ENCODE peak calls at places on chromosomes 7 and 10, in four cellular contexts. One of them, this sample, is unnamed.

GRCh38 chr10:120336910-120337540 is 120.0 kb upstream of the PLPP4 start:
- DNase-seq in fibroblast of mammary gland: peak
- DNase-seq in body of pancreas: peak
- DNase-seq in stimulated activated CD4-positive, alpha-beta T cell treated with anti-CD3 and anti-CD28 coated beads, Interleukin-2, amount 100 ng/mL, for 48 hours: peak
- DNase-seq in this sample: peak

GRCh38 chr10:132453470-132453861 is 56.5 kb downstream of the PWWP2B start:
- DNase-seq in body of pancreas: no peak
- DNase-seq in stimulated activated CD4-positive, alpha-beta T cell treated with anti-CD3 and anti-CD28 coated beads, Interleukin-2, amount 100 ng/mL, for 48 hours: no peak
- DNase-seq in fibroblast of mammary gland: no peak
- DNase-seq in this sample: no peak

GRCh38 chr7:103679156-103680132 is 233.4 kb upstream of the SLC26A5 start:
- DNase-seq in fibroblast of mammary gland: no peak
- DNase-seq in body of pancreas: no peak
- DNase-seq in stimulated activated CD4-positive, alpha-beta T cell treated with anti-CD3 and anti-CD28 coated beads, Interleukin-2, amount 100 ng/mL, for 48 hours: no peak
- DNase-seq in this sample: peak

GRCh38 chr7:117582219-117582704 is 102.4 kb downstream of the CFTR start:
- DNase-seq in fibroblast of mammary gland: peak
- DNase-seq in stimulated activated CD4-positive, alpha-beta T cell treated with anti-CD3 and anti-CD28 coated beads, Interleukin-2, amount 100 ng/mL, for 48 hours: no peak
- DNase-seq in body of pancreas: no peak
- DNase-seq in this sample: peak

GRCh38 chr10:21519981-21520436 is 5.5 kb downstream of the SKIDA1 start:
- DNase-seq in body of pancreas: no peak
- DNase-seq in stimulated activated CD4-positive, alpha-beta T cell treated with anti-CD3 and anti-CD28 coated beads, Interleukin-2, amount 100 ng/mL, for 48 hours: no peak
- DNase-seq in fibroblast of mammary gland: peak
- DNase-seq in this sample: peak

GRCh38 chr7:45073843-45074737 is 14.7 kb downstream of the NACAD start:
- DNase-seq in body of pancreas: no peak
- DNase-seq in fibroblast of mammary gland: no peak
- DNase-seq in stimulated activated CD4-positive, alpha-beta T cell treated with anti-CD3 and anti-CD28 coated beads, Interleukin-2, amount 100 ng/mL, for 48 hours: no peak
- DNase-seq in this sample: no peak

GRCh38 chr7:33423646-33424020 is 294.3 kb downstream of the BBS9 start:
- DNase-seq in fibroblast of mammary gland: peak
- DNase-seq in stimulated activated CD4-positive, alpha-beta T cell treated with anti-CD3 and anti-CD28 coated beads, Interleukin-2, amount 100 ng/mL, for 48 hours: no peak
- DNase-seq in body of pancreas: no peak
- DNase-seq in this sample: peak

GRCh38 chr10:90168244-90168643 is 466.9 kb downstream of the KIF20B start:
- DNase-seq in fibroblast of mammary gland: peak
- DNase-seq in stimulated activated CD4-positive, alpha-beta T cell treated with anti-CD3 and anti-CD28 coated beads, Interleukin-2, amount 100 ng/mL, for 48 hours: no peak
- DNase-seq in body of pancreas: no peak
- DNase-seq in this sample: no peak

GRCh38 chr10:64463406-64463805 is 942.2 kb downstream of the REEP3 start:
- DNase-seq in fibroblast of mammary gland: peak
- DNase-seq in stimulated activated CD4-positive, alpha-beta T cell treated with anti-CD3 and anti-CD28 coated beads, Interleukin-2, amount 100 ng/mL, for 48 hours: no peak
- DNase-seq in body of pancreas: no peak
- DNase-seq in this sample: no peak

GRCh38 chr7:50531928-50532327 is 33.3 kb downstream of the DDC start:
- DNase-seq in stimulated activated CD4-positive, alpha-beta T cell treated with anti-CD3 and anti-CD28 coated beads, Interleukin-2, amount 100 ng/mL, for 48 hours: no peak
- DNase-seq in body of pancreas: no peak
- DNase-seq in fibroblast of mammary gland: peak
- DNase-seq in this sample: no peak

GRCh38 chr7:107468824-107469223 is 1.0 kb upstream of the GPR22 start:
- DNase-seq in body of pancreas: no peak
- DNase-seq in stimulated activated CD4-positive, alpha-beta T cell treated with anti-CD3 and anti-CD28 coated beads, Interleukin-2, amount 100 ng/mL, for 48 hours: no peak
- DNase-seq in fibroblast of mammary gland: no peak
- DNase-seq in this sample: no peak

GRCh38 chr10:82378146-82378545 is 503.2 kb downstream of the NRG3 start:
- DNase-seq in stimulated activated CD4-positive, alpha-beta T cell treated with anti-CD3 and anti-CD28 coated beads, Interleukin-2, amount 100 ng/mL, for 48 hours: no peak
- DNase-seq in fibroblast of mammary gland: peak
- DNase-seq in body of pancreas: peak
- DNase-seq in this sample: peak

GRCh38 chr10:61793760-61794713 is 107.5 kb upstream of the ARID5B start:
- DNase-seq in stimulated activated CD4-positive, alpha-beta T cell treated with anti-CD3 and anti-CD28 coated beads, Interleukin-2, amount 100 ng/mL, for 48 hours: no peak
- DNase-seq in body of pancreas: no peak
- DNase-seq in fibroblast of mammary gland: peak
- DNase-seq in this sample: peak

GRCh38 chr10:86652361-86653202 is 1.8 kb upstream of the OPN4 start:
- DNase-seq in stimulated activated CD4-positive, alpha-beta T cell treated with anti-CD3 and anti-CD28 coated beads, Interleukin-2, amount 100 ng/mL, for 48 hours: no peak
- DNase-seq in body of pancreas: no peak
- DNase-seq in fibroblast of mammary gland: no peak
- DNase-seq in this sample: peak

GRCh38 chr7:34075976-34076375 is 170.6 kb downstream of the BMPER start:
- DNase-seq in body of pancreas: no peak
- DNase-seq in stimulated activated CD4-positive, alpha-beta T cell treated with anti-CD3 and anti-CD28 coated beads, Interleukin-2, amount 100 ng/mL, for 48 hours: no peak
- DNase-seq in fibroblast of mammary gland: peak
- DNase-seq in this sample: peak

GRCh38 chr7:137930616-137931015 is 71.3 kb downstream of the CREB3L2 start:
- DNase-seq in stimulated activated CD4-positive, alpha-beta T cell treated with anti-CD3 and anti-CD28 coated beads, Interleukin-2, amount 100 ng/mL, for 48 hours: no peak
- DNase-seq in body of pancreas: no peak
- DNase-seq in fibroblast of mammary gland: peak
- DNase-seq in this sample: peak

GRCh38 chr7:144036302-144036858 is 12.4 kb upstream of the OR2A5 start:
- DNase-seq in fibroblast of mammary gland: no peak
- DNase-seq in body of pancreas: no peak
- DNase-seq in stimulated activated CD4-positive, alpha-beta T cell treated with anti-CD3 and anti-CD28 coated beads, Interleukin-2, amount 100 ng/mL, for 48 hours: no peak
- DNase-seq in this sample: no peak

GRCh38 chr7:151511946-151512345 is 7.7 kb downstream of the RHEB start:
- DNase-seq in fibroblast of mammary gland: peak
- DNase-seq in stimulated activated CD4-positive, alpha-beta T cell treated with anti-CD3 and anti-CD28 coated beads, Interleukin-2, amount 100 ng/mL, for 48 hours: no peak
- DNase-seq in body of pancreas: no peak
- DNase-seq in this sample: peak

GRCh38 chr10:116170815-116171250 is 102.2 kb downstream of the GFRA1 start:
- DNase-seq in stimulated activated CD4-positive, alpha-beta T cell treated with anti-CD3 and anti-CD28 coated beads, Interleukin-2, amount 100 ng/mL, for 48 hours: no peak
- DNase-seq in fibroblast of mammary gland: peak
- DNase-seq in body of pancreas: no peak
- DNase-seq in this sample: no peak

GRCh38 chr10:31697271-31698168 is 231.1 kb downstream of the ARHGAP12 start:
- DNase-seq in body of pancreas: peak
- DNase-seq in stimulated activated CD4-positive, alpha-beta T cell treated with anti-CD3 and anti-CD28 coated beads, Interleukin-2, amount 100 ng/mL, for 48 hours: no peak
- DNase-seq in fibroblast of mammary gland: peak
- DNase-seq in this sample: peak

GRCh38 chr10:46033602-46034011 is 3.2 kb upstream of the NCOA4 start:
- DNase-seq in body of pancreas: no peak
- DNase-seq in stimulated activated CD4-positive, alpha-beta T cell treated with anti-CD3 and anti-CD28 coated beads, Interleukin-2, amount 100 ng/mL, for 48 hours: no peak
- DNase-seq in fibroblast of mammary gland: peak
- DNase-seq in this sample: peak

GRCh38 chr7:15215611-15216010 is 313.1 kb upstream of the DGKB start:
- DNase-seq in body of pancreas: no peak
- DNase-seq in stimulated activated CD4-positive, alpha-beta T cell treated with anti-CD3 and anti-CD28 coated beads, Interleukin-2, amount 100 ng/mL, for 48 hours: no peak
- DNase-seq in fibroblast of mammary gland: no peak
- DNase-seq in this sample: no peak

GRCh38 chr7:143988986-143989745 is 11.0 kb upstream of the OR6B1 start:
- DNase-seq in body of pancreas: no peak
- DNase-seq in stimulated activated CD4-positive, alpha-beta T cell treated with anti-CD3 and anti-CD28 coated beads, Interleukin-2, amount 100 ng/mL, for 48 hours: no peak
- DNase-seq in fibroblast of mammary gland: no peak
- DNase-seq in this sample: peak

GRCh38 chr10:80567292-80567691 is 29.6 kb downstream of the SH2D4B start:
- DNase-seq in body of pancreas: no peak
- DNase-seq in fibroblast of mammary gland: no peak
- DNase-seq in stimulated activated CD4-positive, alpha-beta T cell treated with anti-CD3 and anti-CD28 coated beads, Interleukin-2, amount 100 ng/mL, for 48 hours: no peak
- DNase-seq in this sample: no peak

GRCh38 chr7:83941300-83941699 is 253.3 kb downstream of the SEMA3A start:
- DNase-seq in stimulated activated CD4-positive, alpha-beta T cell treated with anti-CD3 and anti-CD28 coated beads, Interleukin-2, amount 100 ng/mL, for 48 hours: no peak
- DNase-seq in body of pancreas: no peak
- DNase-seq in fibroblast of mammary gland: no peak
- DNase-seq in this sample: no peak

GRCh38 chr10:15603446-15604011 is 116.2 kb downstream of the ITGA8 start:
- DNase-seq in stimulated activated CD4-positive, alpha-beta T cell treated with anti-CD3 and anti-CD28 coated beads, Interleukin-2, amount 100 ng/mL, for 48 hours: no peak
- DNase-seq in fibroblast of mammary gland: no peak
- DNase-seq in body of pancreas: no peak
- DNase-seq in this sample: no peak

GRCh38 chr7:157738064-157738460 is 401.3 kb downstream of the DNAJB6 start:
- DNase-seq in body of pancreas: no peak
- DNase-seq in stimulated activated CD4-positive, alpha-beta T cell treated with anti-CD3 and anti-CD28 coated beads, Interleukin-2, amount 100 ng/mL, for 48 hours: no peak
- DNase-seq in fibroblast of mammary gland: peak
- DNase-seq in this sample: no peak

GRCh38 chr10:87827681-87828080 is 9.7 kb upstream of the ATAD1 start:
- DNase-seq in body of pancreas: no peak
- DNase-seq in fibroblast of mammary gland: no peak
- DNase-seq in stimulated activated CD4-positive, alpha-beta T cell treated with anti-CD3 and anti-CD28 coated beads, Interleukin-2, amount 100 ng/mL, for 48 hours: no peak
- DNase-seq in this sample: no peak

GRCh38 chr7:636396-636795 is 90.1 kb upstream of the DNAAF5 start:
- DNase-seq in body of pancreas: peak
- DNase-seq in stimulated activated CD4-positive, alpha-beta T cell treated with anti-CD3 and anti-CD28 coated beads, Interleukin-2, amount 100 ng/mL, for 48 hours: no peak
- DNase-seq in fibroblast of mammary gland: no peak
- DNase-seq in this sample: peak

GRCh38 chr7:7736671-7737070 is 18.3 kb upstream of the RPA3 start:
- DNase-seq in fibroblast of mammary gland: no peak
- DNase-seq in body of pancreas: no peak
- DNase-seq in stimulated activated CD4-positive, alpha-beta T cell treated with anti-CD3 and anti-CD28 coated beads, Interleukin-2, amount 100 ng/mL, for 48 hours: no peak
- DNase-seq in this sample: no peak

GRCh38 chr10:21317902-21318301 is 207.6 kb downstream of the SKIDA1 start:
- DNase-seq in body of pancreas: no peak
- DNase-seq in stimulated activated CD4-positive, alpha-beta T cell treated with anti-CD3 and anti-CD28 coated beads, Interleukin-2, amount 100 ng/mL, for 48 hours: no peak
- DNase-seq in fibroblast of mammary gland: peak
- DNase-seq in this sample: peak

GRCh38 chr7:28862876-28863275 is 95.3 kb downstream of the TRIL start:
- DNase-seq in body of pancreas: no peak
- DNase-seq in fibroblast of mammary gland: no peak
- DNase-seq in stimulated activated CD4-positive, alpha-beta T cell treated with anti-CD3 and anti-CD28 coated beads, Interleukin-2, amount 100 ng/mL, for 48 hours: no peak
- DNase-seq in this sample: no peak

GRCh38 chr10:21528452-21529235 is 3.2 kb upstream of the SKIDA1 start:
- DNase-seq in stimulated activated CD4-positive, alpha-beta T cell treated with anti-CD3 and anti-CD28 coated beads, Interleukin-2, amount 100 ng/mL, for 48 hours: no peak
- DNase-seq in fibroblast of mammary gland: peak
- DNase-seq in body of pancreas: no peak
- DNase-seq in this sample: no peak

GRCh38 chr7:139886206-139886605 is 57.1 kb downstream of the TBXAS1 start:
- DNase-seq in stimulated activated CD4-positive, alpha-beta T cell treated with anti-CD3 and anti-CD28 coated beads, Interleukin-2, amount 100 ng/mL, for 48 hours: no peak
- DNase-seq in fibroblast of mammary gland: peak
- DNase-seq in body of pancreas: no peak
- DNase-seq in this sample: no peak

GRCh38 chr7:124940306-124940705 is 10.7 kb upstream of the POT1 start:
- DNase-seq in body of pancreas: no peak
- DNase-seq in stimulated activated CD4-positive, alpha-beta T cell treated with anti-CD3 and anti-CD28 coated beads, Interleukin-2, amount 100 ng/mL, for 48 hours: no peak
- DNase-seq in fibroblast of mammary gland: peak
- DNase-seq in this sample: peak

GRCh38 chr10:6781133-6781770 is 201.2 kb upstream of the PRKCQ start:
- DNase-seq in body of pancreas: no peak
- DNase-seq in fibroblast of mammary gland: no peak
- DNase-seq in stimulated activated CD4-positive, alpha-beta T cell treated with anti-CD3 and anti-CD28 coated beads, Interleukin-2, amount 100 ng/mL, for 48 hours: no peak
- DNase-seq in this sample: no peak

GRCh38 chr7:55366461-55367138 is 1.5 kb downstream of the LANCL2 start:
- DNase-seq in stimulated activated CD4-positive, alpha-beta T cell treated with anti-CD3 and anti-CD28 coated beads, Interleukin-2, amount 100 ng/mL, for 48 hours: peak
- DNase-seq in body of pancreas: no peak
- DNase-seq in fibroblast of mammary gland: no peak
- DNase-seq in this sample: peak